ENCODE peak calls at places on chromosomes 3 and 15, in eight cellular contexts. One of them, this sample, is unnamed. For H3K36me3, the result is how much of the 10 kb centered on the place peaks cover.

GRCh38 chr15:61750271-61751084 is 309.8 kb downstream of the VPS13C start:
- DNase-seq in mesendoderm: no peak
- DNase-seq in fibroblast of lung: no peak
- DNase-seq in aorta: no peak
- DNase-seq in CD4-positive, alpha-beta memory T cell: no peak
- DNase-seq in brain microvascular endothelial cell: no peak
- DNase-seq in hepatocyte: peak
- DNase-seq in bronchial epithelial cell: peak
- DNase-seq in this sample: no peak

GRCh38 chr3:13197795-13198194 is 124.6 kb upstream of the IQSEC1 start:
- DNase-seq in CD4-positive, alpha-beta memory T cell: no peak
- DNase-seq in fibroblast of lung: no peak
- DNase-seq in mesendoderm: no peak
- DNase-seq in aorta: no peak
- DNase-seq in brain microvascular endothelial cell: no peak
- DNase-seq in hepatocyte: no peak
- DNase-seq in bronchial epithelial cell: no peak
- DNase-seq in this sample: no peak

GRCh38 chr3:2001306-2002108 is 97.2 kb upstream of the CNTN4 start:
- DNase-seq in CD4-positive, alpha-beta memory T cell: no peak
- DNase-seq in brain microvascular endothelial cell: no peak
- DNase-seq in bronchial epithelial cell: no peak
- DNase-seq in aorta: no peak
- DNase-seq in fibroblast of lung: no peak
- DNase-seq in mesendoderm: no peak
- DNase-seq in hepatocyte: no peak
- DNase-seq in this sample: no peak

GRCh38 chr3:33791477-33792166 is 6.8 kb upstream of the PDCD6IP start:
- DNase-seq in CD4-positive, alpha-beta memory T cell: no peak
- DNase-seq in mesendoderm: no peak
- DNase-seq in hepatocyte: peak
- DNase-seq in bronchial epithelial cell: peak
- DNase-seq in aorta: no peak
- DNase-seq in brain microvascular endothelial cell: peak
- DNase-seq in fibroblast of lung: no peak
- DNase-seq in this sample: no peak

GRCh38 chr3:12893247-12893646 is 51.9 kb upstream of the RPL32 start:
- DNase-seq in mesendoderm: no peak
- DNase-seq in brain microvascular endothelial cell: no peak
- DNase-seq in CD4-positive, alpha-beta memory T cell: no peak
- DNase-seq in hepatocyte: no peak
- DNase-seq in aorta: no peak
- DNase-seq in fibroblast of lung: no peak
- DNase-seq in bronchial epithelial cell: peak
- DNase-seq in this sample: no peak

GRCh38 chr3:146817705-146818104 is 212.6 kb upstream of the PLSCR5 start:
- DNase-seq in aorta: no peak
- DNase-seq in brain microvascular endothelial cell: peak
- DNase-seq in fibroblast of lung: peak
- DNase-seq in CD4-positive, alpha-beta memory T cell: no peak
- DNase-seq in bronchial epithelial cell: peak
- DNase-seq in hepatocyte: no peak
- DNase-seq in mesendoderm: peak
- DNase-seq in this sample: no peak

GRCh38 chr3:54870423-54870822 is 57.4 kb downstream of the LRTM1 start:
- DNase-seq in aorta: no peak
- DNase-seq in fibroblast of lung: peak
- DNase-seq in bronchial epithelial cell: peak
- DNase-seq in mesendoderm: peak
- DNase-seq in brain microvascular endothelial cell: peak
- DNase-seq in hepatocyte: peak
- DNase-seq in CD4-positive, alpha-beta memory T cell: no peak
- DNase-seq in this sample: no peak

GRCh38 chr3:53145109-53146077 is 15.2 kb upstream of the RFT1 start:
- DNase-seq in fibroblast of lung: no peak
- DNase-seq in aorta: no peak
- DNase-seq in bronchial epithelial cell: no peak
- DNase-seq in hepatocyte: peak
- DNase-seq in CD4-positive, alpha-beta memory T cell: no peak
- DNase-seq in brain microvascular endothelial cell: no peak
- DNase-seq in mesendoderm: no peak
- DNase-seq in this sample: no peak

GRCh38 chr3:62837145-62837787 is 38.0 kb downstream of the CADPS start:
- DNase-seq in hepatocyte: no peak
- DNase-seq in CD4-positive, alpha-beta memory T cell: no peak
- DNase-seq in fibroblast of lung: no peak
- DNase-seq in brain microvascular endothelial cell: no peak
- DNase-seq in mesendoderm: no peak
- DNase-seq in aorta: no peak
- DNase-seq in bronchial epithelial cell: no peak
- DNase-seq in this sample: no peak

GRCh38 chr15:92106691-92107090 is 253.2 kb downstream of the SLCO3A1 start:
- DNase-seq in fibroblast of lung: no peak
- DNase-seq in hepatocyte: no peak
- DNase-seq in CD4-positive, alpha-beta memory T cell: no peak
- DNase-seq in aorta: no peak
- DNase-seq in brain microvascular endothelial cell: no peak
- DNase-seq in mesendoderm: no peak
- DNase-seq in bronchial epithelial cell: no peak
- DNase-seq in this sample: no peak

GRCh38 chr15:74180689-74181602 is 7.4 kb downstream of the ISLR start:
- DNase-seq in CD4-positive, alpha-beta memory T cell: no peak
- DNase-seq in aorta: peak
- DNase-seq in brain microvascular endothelial cell: no peak
- DNase-seq in bronchial epithelial cell: no peak
- DNase-seq in hepatocyte: no peak
- DNase-seq in fibroblast of lung: no peak
- DNase-seq in mesendoderm: no peak
- DNase-seq in this sample: no peak

GRCh38 chr15:37789392-37789776 is 145.1 kb upstream of the TMCO5A start:
- DNase-seq in hepatocyte: no peak
- DNase-seq in brain microvascular endothelial cell: no peak
- DNase-seq in fibroblast of lung: no peak
- DNase-seq in aorta: no peak
- DNase-seq in CD4-positive, alpha-beta memory T cell: no peak
- DNase-seq in bronchial epithelial cell: no peak
- DNase-seq in mesendoderm: no peak
- DNase-seq in this sample: no peak

GRCh38 chr3:4776980-4777581 is 202.2 kb upstream of the BHLHE40 start:
- DNase-seq in fibroblast of lung: peak
- DNase-seq in bronchial epithelial cell: peak
- DNase-seq in CD4-positive, alpha-beta memory T cell: no peak
- DNase-seq in aorta: no peak
- DNase-seq in brain microvascular endothelial cell: no peak
- DNase-seq in mesendoderm: no peak
- DNase-seq in hepatocyte: peak
- DNase-seq in this sample: no peak

GRCh38 chr15:88913017-88913849 is at the start of gene MFGE8:
- DNase-seq in hepatocyte: peak
- DNase-seq in CD4-positive, alpha-beta memory T cell: peak
- DNase-seq in brain microvascular endothelial cell: peak
- DNase-seq in aorta: peak
- DNase-seq in mesendoderm: peak
- DNase-seq in bronchial epithelial cell: peak
- DNase-seq in fibroblast of lung: peak
- DNase-seq in this sample: peak

GRCh38 chr3:70138606-70139005 is 139.1 kb downstream of the SAMMSON start:
- DNase-seq in aorta: no peak
- DNase-seq in fibroblast of lung: no peak
- DNase-seq in CD4-positive, alpha-beta memory T cell: no peak
- DNase-seq in bronchial epithelial cell: peak
- DNase-seq in hepatocyte: no peak
- DNase-seq in brain microvascular endothelial cell: no peak
- DNase-seq in mesendoderm: no peak
- DNase-seq in this sample: no peak

GRCh38 chr15:58146734-58147133 is 8.6 kb downstream of the AQP9 start:
- DNase-seq in fibroblast of lung: no peak
- DNase-seq in aorta: peak
- DNase-seq in CD4-positive, alpha-beta memory T cell: no peak
- DNase-seq in bronchial epithelial cell: peak
- DNase-seq in brain microvascular endothelial cell: no peak
- DNase-seq in mesendoderm: peak
- DNase-seq in hepatocyte: peak
- DNase-seq in this sample: no peak

GRCh38 chr3:119350114-119350513 is 55.9 kb downstream of the ARHGAP31 start:
- DNase-seq in bronchial epithelial cell: no peak
- DNase-seq in brain microvascular endothelial cell: no peak
- DNase-seq in aorta: no peak
- DNase-seq in hepatocyte: no peak
- DNase-seq in fibroblast of lung: peak
- DNase-seq in mesendoderm: peak
- DNase-seq in CD4-positive, alpha-beta memory T cell: no peak
- DNase-seq in this sample: no peak

GRCh38 chr3:171834461-171834801 is 8.7 kb upstream of the TMEM212 start:
- DNase-seq in fibroblast of lung: no peak
- DNase-seq in mesendoderm: peak
- DNase-seq in CD4-positive, alpha-beta memory T cell: no peak
- DNase-seq in hepatocyte: no peak
- DNase-seq in brain microvascular endothelial cell: no peak
- DNase-seq in aorta: no peak
- DNase-seq in bronchial epithelial cell: no peak
- DNase-seq in this sample: no peak

GRCh38 chr3:108407858-108408257 is 102.5 kb downstream of the MYH15 start:
- DNase-seq in mesendoderm: no peak
- DNase-seq in bronchial epithelial cell: no peak
- DNase-seq in hepatocyte: no peak
- DNase-seq in aorta: no peak
- DNase-seq in CD4-positive, alpha-beta memory T cell: no peak
- DNase-seq in fibroblast of lung: no peak
- DNase-seq in brain microvascular endothelial cell: no peak
- DNase-seq in this sample: no peak

GRCh38 chr15:36315649-36316048 is 263.8 kb upstream of the CDIN1 start:
- DNase-seq in aorta: no peak
- DNase-seq in hepatocyte: no peak
- DNase-seq in CD4-positive, alpha-beta memory T cell: no peak
- DNase-seq in fibroblast of lung: no peak
- DNase-seq in mesendoderm: no peak
- DNase-seq in bronchial epithelial cell: no peak
- DNase-seq in brain microvascular endothelial cell: no peak
- DNase-seq in this sample: no peak

GRCh38 chr15:59296181-59296617 is 76.5 kb downstream of the MYO1E start:
- DNase-seq in bronchial epithelial cell: no peak
- DNase-seq in brain microvascular endothelial cell: peak
- DNase-seq in mesendoderm: no peak
- DNase-seq in CD4-positive, alpha-beta memory T cell: no peak
- DNase-seq in hepatocyte: no peak
- DNase-seq in fibroblast of lung: peak
- DNase-seq in aorta: no peak
- DNase-seq in this sample: no peak

GRCh38 chr3:156710429-156710828 is 36.0 kb downstream of the TIPARP start:
- DNase-seq in aorta: no peak
- DNase-seq in CD4-positive, alpha-beta memory T cell: no peak
- DNase-seq in bronchial epithelial cell: no peak
- DNase-seq in mesendoderm: peak
- DNase-seq in fibroblast of lung: no peak
- DNase-seq in brain microvascular endothelial cell: no peak
- DNase-seq in hepatocyte: no peak
- DNase-seq in this sample: no peak
- H3K36me3 ChIP-seq in aorta: under half
- H3K36me3 ChIP-seq in CD4-positive, alpha-beta memory T cell: under half
- H3K36me3 ChIP-seq in bronchial epithelial cell: under half
- H3K36me3 ChIP-seq in mesendoderm: under half
- H3K36me3 ChIP-seq in fibroblast of lung: under half
- H3K36me3 ChIP-seq in brain microvascular endothelial cell: under half
- H3K36me3 ChIP-seq in hepatocyte: under half
- H3K36me3 ChIP-seq in this sample: under half

GRCh38 chr15:72585025-72585424 is 69.5 kb upstream of the GOLGA6B start:
- DNase-seq in brain microvascular endothelial cell: no peak
- DNase-seq in CD4-positive, alpha-beta memory T cell: no peak
- DNase-seq in mesendoderm: no peak
- DNase-seq in fibroblast of lung: no peak
- DNase-seq in hepatocyte: no peak
- DNase-seq in bronchial epithelial cell: no peak
- DNase-seq in aorta: no peak
- DNase-seq in this sample: no peak

GRCh38 chr15:72584006-72584405 is 70.5 kb upstream of the GOLGA6B start:
- DNase-seq in aorta: no peak
- DNase-seq in brain microvascular endothelial cell: no peak
- DNase-seq in mesendoderm: peak
- DNase-seq in hepatocyte: no peak
- DNase-seq in CD4-positive, alpha-beta memory T cell: no peak
- DNase-seq in fibroblast of lung: peak
- DNase-seq in bronchial epithelial cell: no peak
- DNase-seq in this sample: no peak

GRCh38 chr15:72588096-72588495 is 66.4 kb upstream of the GOLGA6B start:
- DNase-seq in bronchial epithelial cell: no peak
- DNase-seq in fibroblast of lung: no peak
- DNase-seq in hepatocyte: no peak
- DNase-seq in brain microvascular endothelial cell: no peak
- DNase-seq in aorta: no peak
- DNase-seq in CD4-positive, alpha-beta memory T cell: no peak
- DNase-seq in mesendoderm: no peak
- DNase-seq in this sample: no peak

GRCh38 chr15:72590427-72590826 is 64.1 kb upstream of the GOLGA6B start:
- DNase-seq in hepatocyte: no peak
- DNase-seq in bronchial epithelial cell: no peak
- DNase-seq in mesendoderm: no peak
- DNase-seq in fibroblast of lung: no peak
- DNase-seq in aorta: no peak
- DNase-seq in CD4-positive, alpha-beta memory T cell: no peak
- DNase-seq in brain microvascular endothelial cell: no peak
- DNase-seq in this sample: no peak

DNA sequence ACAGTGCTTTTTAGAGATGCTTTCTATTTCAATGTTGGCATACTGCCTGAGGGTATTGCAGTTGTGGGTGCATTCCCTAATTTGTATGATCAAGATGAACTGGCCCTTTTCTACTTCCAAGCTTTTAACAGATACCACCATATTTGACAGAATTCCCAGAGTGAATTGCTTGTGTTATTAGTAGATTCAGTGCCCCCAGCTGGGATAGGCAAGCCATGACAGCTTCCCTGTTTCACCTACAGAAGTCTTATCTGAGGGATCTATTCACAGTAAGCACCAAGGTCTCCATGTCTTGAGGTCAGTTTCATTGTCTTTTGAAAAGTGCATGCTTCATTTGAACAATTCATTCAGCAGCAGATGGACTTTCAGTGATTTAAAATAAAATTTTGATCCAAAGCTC is 68.8 kb upstream of the GOLGA6B start:
- DNase-seq in aorta: no peak
- DNase-seq in CD4-positive, alpha-beta memory T cell: no peak
- DNase-seq in brain microvascular endothelial cell: peak
- DNase-seq in fibroblast of lung: peak
- DNase-seq in hepatocyte: no peak
- DNase-seq in mesendoderm: peak
- DNase-seq in bronchial epithelial cell: peak
- DNase-seq in this sample: no peak
- H3K36me3 ChIP-seq in aorta: under half
- H3K36me3 ChIP-seq in CD4-positive, alpha-beta memory T cell: under half
- H3K36me3 ChIP-seq in brain microvascular endothelial cell: under half
- H3K36me3 ChIP-seq in fibroblast of lung: under half
- H3K36me3 ChIP-seq in hepatocyte: under half
- H3K36me3 ChIP-seq in mesendoderm: under half
- H3K36me3 ChIP-seq in bronchial epithelial cell: under half
- H3K36me3 ChIP-seq in this sample: under half

GRCh38 chr3:169777822-169778221 is 4.6 kb downstream of the MYNN start:
- DNase-seq in hepatocyte: no peak
- DNase-seq in fibroblast of lung: no peak
- DNase-seq in mesendoderm: no peak
- DNase-seq in brain microvascular endothelial cell: no peak
- DNase-seq in CD4-positive, alpha-beta memory T cell: no peak
- DNase-seq in aorta: no peak
- DNase-seq in bronchial epithelial cell: no peak
- DNase-seq in this sample: no peak
- H3K36me3 ChIP-seq in hepatocyte: under half
- H3K36me3 ChIP-seq in fibroblast of lung: under half
- H3K36me3 ChIP-seq in mesendoderm: under half
- H3K36me3 ChIP-seq in brain microvascular endothelial cell: half or more
- H3K36me3 ChIP-seq in CD4-positive, alpha-beta memory T cell: under half
- H3K36me3 ChIP-seq in aorta: under half
- H3K36me3 ChIP-seq in bronchial epithelial cell: under half
- H3K36me3 ChIP-seq in this sample: under half

GRCh38 chr3:183148056-183148455 is 14.5 kb downstream of the LAMP3 start:
- DNase-seq in hepatocyte: no peak
- DNase-seq in aorta: no peak
- DNase-seq in brain microvascular endothelial cell: peak
- DNase-seq in CD4-positive, alpha-beta memory T cell: no peak
- DNase-seq in mesendoderm: no peak
- DNase-seq in bronchial epithelial cell: no peak
- DNase-seq in fibroblast of lung: peak
- DNase-seq in this sample: no peak
- H3K36me3 ChIP-seq in hepatocyte: under half
- H3K36me3 ChIP-seq in aorta: under half
- H3K36me3 ChIP-seq in brain microvascular endothelial cell: under half
- H3K36me3 ChIP-seq in CD4-positive, alpha-beta memory T cell: under half
- H3K36me3 ChIP-seq in mesendoderm: under half
- H3K36me3 ChIP-seq in bronchial epithelial cell: under half
- H3K36me3 ChIP-seq in fibroblast of lung: under half
- H3K36me3 ChIP-seq in this sample: under half

This sample was measured in CD8-positive, alpha-beta T cell.